ENCODE peak calls at places on chromosomes 6 and 20, in five cellular contexts. One of them, this sample, is unnamed.

GRCh38 chr20:50721881-50722281 is 9.5 kb upstream of the PARD6B start:
- DNase-seq in GM06990: no peak
- DNase-seq in mucosa of descending colon: no peak
- DNase-seq in mammary epithelial cell: no peak
- DNase-seq in transverse colon: no peak
- DNase-seq in this sample: no peak

GRCh38 chr20:51460569-51461265 is 81.8 kb downstream of the NFATC2 start:
- DNase-seq in GM06990: peak; percentile 79
- DNase-seq in mucosa of descending colon: no peak
- DNase-seq in mammary epithelial cell: no peak
- DNase-seq in transverse colon: no peak
- DNase-seq in this sample: no peak

GRCh38 chr20:3786126-3786484 is 435 bp downstream of the CENPB start:
- DNase-seq in GM06990: peak; percentile 71
- DNase-seq in mucosa of descending colon: peak; percentile 78
- DNase-seq in mammary epithelial cell: peak; percentile 52
- DNase-seq in transverse colon: peak; percentile 56
- DNase-seq in this sample: peak; percentile 59

GRCh38 chr20:2320813-2321658 is 25.2 kb downstream of the TGM3 start:
- DNase-seq in GM06990: no peak
- DNase-seq in mucosa of descending colon: no peak
- DNase-seq in mammary epithelial cell: no peak
- DNase-seq in transverse colon: no peak
- DNase-seq in this sample: no peak

GRCh38 chr20:50130995-50131394 is 18.0 kb upstream of the UBE2V1 start:
- DNase-seq in GM06990: no peak
- DNase-seq in mucosa of descending colon: no peak
- DNase-seq in mammary epithelial cell: no peak
- DNase-seq in transverse colon: peak; percentile 35
- DNase-seq in this sample: no peak

GRCh38 chr6:14545496-14545895 is 427.9 kb downstream of the CD83 start:
- DNase-seq in GM06990: no peak
- DNase-seq in mucosa of descending colon: no peak
- DNase-seq in mammary epithelial cell: no peak
- DNase-seq in transverse colon: no peak
- DNase-seq in this sample: no peak

GRCh38 chr6:99604161-99605073 is 2.2 kb upstream of the PRDM13 start:
- DNase-seq in GM06990: no peak
- DNase-seq in mucosa of descending colon: no peak
- DNase-seq in mammary epithelial cell: no peak
- DNase-seq in transverse colon: no peak
- DNase-seq in this sample: peak; percentile 40

GRCh38 chr20:34907616-34908469 is 31.4 kb downstream of the ACSS2 start:
- DNase-seq in GM06990: no peak
- DNase-seq in mucosa of descending colon: peak; percentile 62
- DNase-seq in mammary epithelial cell: peak; percentile 95
- DNase-seq in transverse colon: peak; percentile 68
- DNase-seq in this sample: peak; percentile 46

GRCh38 chr6:35445691-35446090 is 6.4 kb upstream of the FANCE start:
- DNase-seq in GM06990: no peak
- DNase-seq in mucosa of descending colon: no peak
- DNase-seq in mammary epithelial cell: no peak
- DNase-seq in transverse colon: no peak
- DNase-seq in this sample: no peak

GRCh38 chr6:36938536-36938935 is 16.0 kb upstream of the PI16 start:
- DNase-seq in GM06990: no peak
- DNase-seq in mucosa of descending colon: no peak
- DNase-seq in mammary epithelial cell: peak; percentile 60
- DNase-seq in transverse colon: no peak
- DNase-seq in this sample: no peak

GRCh38 chr6:50826037-50826761 is 7.5 kb downstream of the TFAP2B start:
- DNase-seq in GM06990: no peak
- DNase-seq in mucosa of descending colon: no peak
- DNase-seq in mammary epithelial cell: no peak
- DNase-seq in transverse colon: no peak
- DNase-seq in this sample: no peak

GRCh38 chr6:142942238-142942637 is 2.7 kb downstream of the HIVEP2 start:
- DNase-seq in GM06990: no peak
- DNase-seq in mucosa of descending colon: no peak
- DNase-seq in mammary epithelial cell: no peak
- DNase-seq in transverse colon: no peak
- DNase-seq in this sample: no peak

GRCh38 chr20:4726710-4727391 is 5.1 kb downstream of the PRND start:
- DNase-seq in GM06990: peak; percentile 56
- DNase-seq in mucosa of descending colon: no peak
- DNase-seq in mammary epithelial cell: no peak
- DNase-seq in transverse colon: peak; percentile 20
- DNase-seq in this sample: no peak

GRCh38 chr6:104638841-104639290 is 220.9 kb downstream of the HACE1 start:
- DNase-seq in GM06990: no peak
- DNase-seq in mucosa of descending colon: no peak
- DNase-seq in mammary epithelial cell: no peak
- DNase-seq in transverse colon: no peak
- DNase-seq in this sample: no peak

GRCh38 chr20:35334511-35335101 is 42.4 kb upstream of the FAM83C start:
- DNase-seq in GM06990: no peak
- DNase-seq in mucosa of descending colon: no peak
- DNase-seq in mammary epithelial cell: no peak
- DNase-seq in transverse colon: no peak
- DNase-seq in this sample: no peak

GRCh38 chr6:115594894-115595293 is 465.8 kb downstream of the FRK start:
- DNase-seq in GM06990: no peak
- DNase-seq in mucosa of descending colon: no peak
- DNase-seq in mammary epithelial cell: no peak
- DNase-seq in transverse colon: no peak
- DNase-seq in this sample: no peak

GRCh38 chr6:47752801-47753200 is 29.0 kb upstream of the OPN5 start:
- DNase-seq in GM06990: no peak
- DNase-seq in mucosa of descending colon: no peak
- DNase-seq in mammary epithelial cell: no peak
- DNase-seq in transverse colon: no peak
- DNase-seq in this sample: no peak

GRCh38 chr6:155228549-155229166 is 35.2 kb upstream of the CLDN20 start:
- DNase-seq in GM06990: no peak
- DNase-seq in mucosa of descending colon: no peak
- DNase-seq in mammary epithelial cell: no peak
- DNase-seq in transverse colon: no peak
- DNase-seq in this sample: no peak

GRCh38 chr6:119067091-119067490 is 11.4 kb downstream of the FAM184A start:
- DNase-seq in GM06990: no peak
- DNase-seq in mucosa of descending colon: no peak
- DNase-seq in mammary epithelial cell: no peak
- DNase-seq in transverse colon: no peak
- DNase-seq in this sample: no peak

GRCh38 chr6:19988555-19988954 is 151.4 kb downstream of the ID4 start:
- DNase-seq in GM06990: no peak
- DNase-seq in mucosa of descending colon: no peak
- DNase-seq in mammary epithelial cell: peak; percentile 37
- DNase-seq in transverse colon: no peak
- DNase-seq in this sample: no peak

GRCh38 chr6:98054453-98054852 is 771.4 kb upstream of the MMS22L start:
- DNase-seq in GM06990: no peak
- DNase-seq in mucosa of descending colon: no peak
- DNase-seq in mammary epithelial cell: peak; percentile 6
- DNase-seq in transverse colon: no peak
- DNase-seq in this sample: no peak

GRCh38 chr6:70684794-70685493 is 17.3 kb downstream of the SMAP1 start:
- DNase-seq in GM06990: no peak
- DNase-seq in mucosa of descending colon: no peak
- DNase-seq in mammary epithelial cell: peak; percentile 35
- DNase-seq in transverse colon: no peak
- DNase-seq in this sample: no peak

GRCh38 chr6:90468080-90468479 is 118.8 kb downstream of the MAP3K7 start:
- DNase-seq in GM06990: no peak
- DNase-seq in mucosa of descending colon: no peak
- DNase-seq in mammary epithelial cell: peak; percentile 78
- DNase-seq in transverse colon: no peak
- DNase-seq in this sample: no peak

GRCh38 chr20:63831696-63832686 is 927 bp upstream of the ZBTB46 start:
- DNase-seq in GM06990: no peak
- DNase-seq in mucosa of descending colon: peak; percentile 77
- DNase-seq in mammary epithelial cell: no peak
- DNase-seq in transverse colon: peak; percentile 64
- DNase-seq in this sample: no peak

GRCh38 chr20:38997622-38998021 is 35.5 kb downstream of the DHX35 start:
- DNase-seq in GM06990: peak; percentile 66
- DNase-seq in mucosa of descending colon: no peak
- DNase-seq in mammary epithelial cell: no peak
- DNase-seq in transverse colon: no peak
- DNase-seq in this sample: no peak

GRCh38 chr20:4820833-4821518 is 99.3 kb downstream of the PRND start:
- DNase-seq in GM06990: no peak
- DNase-seq in mucosa of descending colon: no peak
- DNase-seq in mammary epithelial cell: peak; percentile 44
- DNase-seq in transverse colon: no peak
- DNase-seq in this sample: no peak

GRCh38 chr6:13243033-13243432 is 85.3 kb downstream of the TBC1D7 start:
- DNase-seq in GM06990: no peak
- DNase-seq in mucosa of descending colon: no peak
- DNase-seq in mammary epithelial cell: no peak
- DNase-seq in transverse colon: no peak
- DNase-seq in this sample: no peak

GRCh38 chr6:38495511-38495910 is 144.2 kb downstream of the BTBD9 start:
- DNase-seq in GM06990: peak; percentile 37
- DNase-seq in mucosa of descending colon: no peak
- DNase-seq in mammary epithelial cell: no peak
- DNase-seq in transverse colon: no peak
- DNase-seq in this sample: no peak
- H3K4me3 ChIP-seq in GM06990: no peak overlapping the region
- H3K4me3 ChIP-seq in mucosa of descending colon: no peak overlapping the region
- H3K4me3 ChIP-seq in mammary epithelial cell: no peak overlapping the region
- H3K4me3 ChIP-seq in transverse colon: no peak overlapping the region
- H3K4me3 ChIP-seq in this sample: no peak overlapping the region

GRCh38 chr6:108945686-108946158 is 97.5 kb downstream of the ARMC2 start:
- DNase-seq in GM06990: no peak
- DNase-seq in mucosa of descending colon: peak; percentile 57
- DNase-seq in mammary epithelial cell: no peak
- DNase-seq in transverse colon: peak; percentile 37
- DNase-seq in this sample: peak; percentile 60

GRCh38 chr6:108944058-108944457 is 95.8 kb downstream of the ARMC2 start:
- DNase-seq in GM06990: no peak
- DNase-seq in mucosa of descending colon: no peak
- DNase-seq in mammary epithelial cell: no peak
- DNase-seq in transverse colon: no peak
- DNase-seq in this sample: no peak

GRCh38 chr6:108942556-108943492 is 94.6 kb downstream of the ARMC2 start:
- DNase-seq in GM06990: no peak
- DNase-seq in mucosa of descending colon: no peak
- DNase-seq in mammary epithelial cell: no peak
- DNase-seq in transverse colon: no peak
- DNase-seq in this sample: no peak

GRCh38 chr6:108946695-108947094 is 98.5 kb downstream of the ARMC2 start:
- DNase-seq in GM06990: no peak
- DNase-seq in mucosa of descending colon: no peak
- DNase-seq in mammary epithelial cell: no peak
- DNase-seq in transverse colon: no peak
- DNase-seq in this sample: no peak

GRCh38 chr6:108944707-108945685 is 96.8 kb downstream of the ARMC2 start:
- DNase-seq in GM06990: no peak
- DNase-seq in mucosa of descending colon: no peak
- DNase-seq in mammary epithelial cell: peak; percentile 75
- DNase-seq in transverse colon: no peak
- DNase-seq in this sample: no peak
- TF ChIP-seq CTCF in GM06990: no peak
- TF ChIP-seq CTCF in mucosa of descending colon: no peak
- TF ChIP-seq CTCF in mammary epithelial cell: no peak
- TF ChIP-seq CTCF in transverse colon: no peak
- TF ChIP-seq CTCF in this sample: no peak

GRCh38 chr6:11277275-11278206 is 45.1 kb upstream of the NEDD9 start:
- DNase-seq in GM06990: peak; percentile 59
- DNase-seq in mucosa of descending colon: no peak
- DNase-seq in mammary epithelial cell: peak; percentile 73
- DNase-seq in transverse colon: no peak
- DNase-seq in this sample: no peak
- H3K4me3 ChIP-seq in GM06990: peak overlapping the region; percentile 46
- H3K4me3 ChIP-seq in mucosa of descending colon: no peak overlapping the region
- H3K4me3 ChIP-seq in mammary epithelial cell: no peak overlapping the region
- H3K4me3 ChIP-seq in transverse colon: no peak overlapping the region
- H3K4me3 ChIP-seq in this sample: no peak overlapping the region

DNA sequence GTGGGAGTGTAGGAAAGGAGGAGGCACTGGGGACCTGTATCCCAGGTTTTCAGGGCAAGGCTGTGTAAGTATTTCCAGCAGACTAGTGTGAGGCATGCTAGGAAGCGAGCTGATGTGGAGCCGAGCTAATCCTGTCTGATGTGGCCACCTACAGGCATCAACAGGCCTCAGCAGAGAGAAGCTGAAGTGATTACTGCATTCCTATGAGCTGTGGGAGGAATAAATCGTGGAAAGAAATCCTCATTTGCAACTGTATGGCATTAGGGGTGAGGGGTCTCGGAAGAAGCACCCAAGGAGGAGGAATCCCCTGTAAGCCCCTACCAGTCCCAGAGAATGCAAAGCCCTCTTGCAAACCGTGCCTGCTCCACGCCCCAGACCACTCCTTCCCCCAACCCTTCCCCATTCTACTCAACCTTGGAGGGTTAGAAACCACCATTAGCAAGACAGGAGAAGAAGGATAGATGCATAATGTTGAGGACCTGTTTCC is 41.6 kb downstream of the C6orf15 start:
- DNase-seq in GM06990: no peak
- DNase-seq in mucosa of descending colon: no peak
- DNase-seq in mammary epithelial cell: peak; percentile 74
- DNase-seq in transverse colon: no peak
- DNase-seq in this sample: no peak
- TF ChIP-seq CTCF in GM06990: peak; percentile 49
- TF ChIP-seq CTCF in mucosa of descending colon: no peak
- TF ChIP-seq CTCF in mammary epithelial cell: peak; percentile 93
- TF ChIP-seq CTCF in transverse colon: no peak
- TF ChIP-seq CTCF in this sample: peak; percentile 28

DNA sequence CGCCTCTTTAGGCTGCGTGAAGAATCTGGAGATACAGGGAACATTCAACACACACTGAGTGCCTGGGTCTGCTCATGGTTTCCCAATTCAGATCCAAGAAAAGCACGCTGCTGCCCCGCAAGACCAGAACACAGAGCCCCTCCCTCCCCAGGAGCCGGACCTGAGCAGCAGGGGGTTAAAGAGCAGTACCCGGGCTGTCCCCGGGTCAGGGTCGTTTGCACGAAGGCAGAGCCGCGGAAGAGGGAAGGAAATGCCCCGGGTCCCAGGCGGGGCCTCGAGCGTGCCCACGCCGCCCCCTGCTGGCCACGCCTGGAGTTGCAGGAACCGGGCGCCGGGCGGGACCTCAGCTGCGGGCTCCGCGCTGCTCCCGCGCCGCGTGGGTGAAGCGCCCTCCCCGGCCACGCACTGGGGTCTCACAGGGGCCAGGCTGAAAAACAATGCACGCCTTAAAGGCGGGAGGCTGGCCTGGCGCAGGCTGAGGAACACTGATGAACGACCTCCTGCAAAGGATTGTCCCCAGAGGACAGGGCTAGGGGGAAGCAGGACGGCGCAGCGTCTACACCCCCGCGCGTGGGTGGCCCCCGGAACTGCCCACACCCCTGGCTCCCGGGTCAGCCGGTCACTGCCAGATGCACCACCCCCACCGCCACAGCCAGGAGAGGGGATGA is 48.9 kb downstream of the ANKRD60 start:
- DNase-seq in GM06990: peak; percentile 58
- DNase-seq in mucosa of descending colon: peak; percentile 79
- DNase-seq in mammary epithelial cell: peak; percentile 25
- DNase-seq in transverse colon: peak; percentile 59
- DNase-seq in this sample: peak; percentile 90
- H3K4me3 ChIP-seq in GM06990: no peak overlapping the region
- H3K4me3 ChIP-seq in mucosa of descending colon: no peak overlapping the region
- H3K4me3 ChIP-seq in mammary epithelial cell: no peak overlapping the region
- H3K4me3 ChIP-seq in transverse colon: no peak overlapping the region
- H3K4me3 ChIP-seq in this sample: no peak overlapping the region